ENCODE peak calls at places on chromosomes 4 and X, in ten cellular contexts. N is germinal center; H is GM23248; W is stimulated activated CD4-positive, alpha-beta T cell treated with anti-CD3 and anti-CD28 coated beads, Interleukin-15, amount 100 ng/mL, for 1 hour; K is heart left ventricle; X is NCI-H2107; D is WTC11; R is NAMALWA; Z is anterior cingulate cortex; I is cardiac muscle cell. A is an unnamed sample.
A peak's percentile ranks its signal among the peaks of the same experiment; 100 is the strongest.

GRCh38 chrX:110381216-110381615 is 22.6 kb downstream of the RTL9 start:
- DNase-seq in N (no peak), W (no peak), K (no peak), H (peak; percentile 51), R (no peak), X (no peak), D (no peak), I (no peak), Z (no peak), A (no peak)

GRCh38 chr4:138644322-138644721 is 371.3 kb upstream of the NOCT start:
- DNase-seq in H (no peak), X (no peak), Z (no peak), W (no peak), K (no peak), R (no peak), D (no peak), N (no peak), I (no peak), A (no peak)

GRCh38 chr4:41887821-41888699 is 47.2 kb upstream of the TMEM33 start:
- DNase-seq in D (peak; percentile 38), K (no peak), W (no peak), N (no peak), I (peak; percentile 53), X (no peak), R (peak; percentile 70), Z (peak; percentile 12), H (peak; percentile 66), A (peak; percentile 63)

GRCh38 chrX:13545731-13546130 is 23.7 kb upstream of the EGFL6 start:
- DNase-seq in R (no peak), H (no peak), K (no peak), I (no peak), Z (no peak), D (no peak), N (no peak), W (no peak), X (no peak), A (no peak)

GRCh38 chr4:80526697-80527096 is 191.2 kb downstream of the CFAP299 start:
- DNase-seq in X (no peak), I (no peak), Z (no peak), H (no peak), K (no peak), W (no peak), D (no peak), N (no peak), R (no peak), A (no peak)

GRCh38 chrX:67717571-67717970 is 173.8 kb downstream of the AR start:
- DNase-seq in H (no peak), Z (no peak), W (no peak), K (no peak), D (no peak), R (no peak), N (no peak), X (no peak), I (no peak), A (no peak)

GRCh38 chr4:189022441-189023035 is 883.3 kb downstream of the TRIML1 start:
- DNase-seq in Z (no peak), D (no peak), X (no peak), I (no peak), N (no peak), R (no peak), W (no peak), H (peak; percentile 10), K (no peak), A (no peak)

GRCh38 chr4:733631-733980 is 28.0 kb downstream of the PCGF3 start:
- DNase-seq in D (no peak), R (no peak), W (no peak), X (no peak), Z (no peak), N (no peak), K (no peak), I (no peak), H (no peak), A (no peak)

GRCh38 chr4:158410272-158410671 is 111.4 kb upstream of the RXFP1 start:
- DNase-seq in K (no peak), N (no peak), I (no peak), X (no peak), R (no peak), D (no peak), H (peak; percentile 49), W (no peak), Z (no peak), A (no peak)

GRCh38 chr4:27666943-27667342 is 806.3 kb downstream of the STIM2 start:
- DNase-seq in H (no peak), K (no peak), I (no peak), Z (no peak), R (peak; percentile 31), D (peak; percentile 20), W (no peak), N (no peak), X (no peak), A (peak; percentile 25)

GRCh38 chr4:128649575-128650205 is 159.8 kb upstream of the JADE1 start:
- DNase-seq in K (no peak), W (no peak), D (no peak), I (no peak), Z (no peak), H (peak; percentile 80), X (no peak), N (no peak), R (no peak), A (no peak)

GRCh38 chrX:47179221-47179927 is 14.3 kb upstream of the UBA1 start:
- DNase-seq in I (no peak), W (no peak), N (no peak), R (no peak), D (no peak), Z (peak; percentile 39), X (no peak), H (peak; percentile 78), K (peak; percentile 70), A (peak; percentile 45)

GRCh38 chrX:9878141-9878875 is 88.8 kb upstream of the CLDN34 start:
- DNase-seq in Z (no peak), K (no peak), I (no peak), W (no peak), X (peak; percentile 26), N (no peak), D (no peak), H (no peak), R (no peak), A (no peak)

GRCh38 chrX:78333521-78333920 is 6.1 kb upstream of the CYSLTR1 start:
- DNase-seq in R (peak; percentile 49), X (no peak), W (no peak), I (no peak), Z (no peak), H (no peak), N (peak; percentile 8), K (no peak), D (no peak), A (no peak)

GRCh38 chr4:159017323-159018036 is 85.4 kb upstream of the RAPGEF2 start:
- DNase-seq in Z (no peak), H (no peak), X (no peak), I (no peak), W (no peak), K (no peak), N (peak; percentile 26), R (peak; percentile 74), D (no peak), A (no peak)

GRCh38 chr4:166501941-166502382 is 628.9 kb downstream of the TLL1 start:
- DNase-seq in W (no peak), X (no peak), R (peak; percentile 47), D (peak; percentile 74), N (peak; percentile 9), I (peak; percentile 62), Z (no peak), H (peak; percentile 7), K (peak; percentile 25), A (no peak)

GRCh38 chrX:88982933-88983332 is 235.9 kb downstream of the CPXCR1 start:
- DNase-seq in W (no peak), R (no peak), D (no peak), N (no peak), K (no peak), X (no peak), I (no peak), H (no peak), Z (no peak), A (no peak)

GRCh38 chrX:75038925-75039324 is 113.7 kb upstream of the NEXMIF start:
- DNase-seq in K (no peak), R (peak; percentile 57), H (peak; percentile 18), W (no peak), N (no peak), Z (no peak), D (peak; percentile 11), X (no peak), I (peak; percentile 2), A (no peak)

GRCh38 chrX:7262551-7262950 is 114.6 kb upstream of the PUDP start:
- DNase-seq in D (no peak), R (peak; percentile 10), X (no peak), W (no peak), I (no peak), K (no peak), N (no peak), Z (no peak), H (no peak), A (no peak)

GRCh38 chr4:154612472-154613414 is at the start of gene FGG:
- DNase-seq in X (no peak), I (no peak), R (no peak), Z (no peak), K (no peak), H (no peak), N (no peak), W (no peak), D (no peak), A (no peak)

GRCh38 chr4:78936989-78937388 is 2.2 kb downstream of the PAQR3 start:
- DNase-seq in Z (no peak), K (no peak), D (no peak), N (no peak), X (no peak), R (no peak), W (no peak), H (no peak), I (no peak), A (no peak)

GRCh38 chrX:108359811-108360602 is 78.2 kb downstream of the COL4A6 start:
- DNase-seq in N (no peak), I (no peak), X (no peak), Z (no peak), W (no peak), K (no peak), H (peak; percentile 30), R (no peak), D (no peak), A (no peak)

GRCh38 chr4:124636793-124637192 is 75.7 kb downstream of the ANKRD50 start:
- DNase-seq in W (no peak), Z (no peak), N (no peak), I (no peak), X (no peak), D (peak; percentile 19), H (no peak), K (no peak), R (no peak), A (no peak)

GRCh38 chr4:158236304-158237030 is 26.2 kb downstream of the TMEM144 start:
- DNase-seq in W (no peak), N (no peak), X (no peak), D (no peak), Z (no peak), I (no peak), R (no peak), H (peak; percentile 10), K (no peak), A (peak; percentile 80)

GRCh38 chr4:107777890-107778289 is 46.8 kb upstream of the SGMS2 start:
- DNase-seq in W (no peak), R (no peak), K (no peak), X (no peak), I (no peak), N (no peak), Z (no peak), D (no peak), H (no peak), A (no peak)

GRCh38 chrX:68443155-68443868 is 10.0 kb upstream of the OPHN1 start:
- DNase-seq in N (no peak), H (peak; percentile 32), K (no peak), Z (no peak), I (no peak), X (no peak), R (no peak), W (no peak), D (no peak), A (no peak)

GRCh38 chr4:130074096-130074495 is 978.1 kb downstream of the C4orf33 start:
- DNase-seq in K (no peak), D (peak; percentile 23), R (no peak), W (no peak), I (no peak), Z (no peak), H (no peak), X (no peak), N (no peak), A (no peak)

GRCh38 chr4:133320576-133321170 is 171.6 kb downstream of the PCDH10 start:
- DNase-seq in R (peak; percentile 70), K (no peak), Z (no peak), D (no peak), I (peak; percentile 57), X (no peak), W (no peak), N (no peak), H (peak; percentile 36), A (peak; percentile 52)

A was measured in midbrain.